ENCODE peak calls at places on chromosome 21, in six cellular contexts. One of them, this sample, is unnamed.

GRCh38 chr21:34613679-34614442 is 1.1 kb downstream of the RCAN1 start:
- DNase-seq in H1: no peak
- DNase-seq in IMR-90: peak
- DNase-seq in neuronal stem cell: no peak
- DNase-seq in H9: no peak
- DNase-seq in trophoblast cell: no peak
- DNase-seq in this sample: peak

GRCh38 chr21:33761104-33762036 is 119.1 kb downstream of the ITSN1 start:
- DNase-seq in H1: no peak
- DNase-seq in IMR-90: peak
- DNase-seq in neuronal stem cell: no peak
- DNase-seq in H9: no peak
- DNase-seq in trophoblast cell: peak
- DNase-seq in this sample: peak

GRCh38 chr21:36437745-36438128 is 42.2 kb downstream of the CLDN14 start:
- DNase-seq in H1: no peak
- DNase-seq in IMR-90: peak
- DNase-seq in neuronal stem cell: no peak
- DNase-seq in H9: no peak
- DNase-seq in trophoblast cell: peak
- DNase-seq in this sample: no peak

GRCh38 chr21:25313891-25314646 is 293.2 kb downstream of the MRPL39 start:
- DNase-seq in H1: no peak
- DNase-seq in IMR-90: peak
- DNase-seq in neuronal stem cell: no peak
- DNase-seq in H9: no peak
- DNase-seq in trophoblast cell: no peak
- DNase-seq in this sample: no peak

GRCh38 chr21:35529141-35529863 is 480.2 kb upstream of the RUNX1 start:
- DNase-seq in H1: no peak
- DNase-seq in IMR-90: peak
- DNase-seq in neuronal stem cell: no peak
- DNase-seq in H9: no peak
- DNase-seq in trophoblast cell: peak
- DNase-seq in this sample: peak

GRCh38 chr21:39220150-39220549 is 36.9 kb upstream of the PSMG1 start:
- DNase-seq in H1: no peak
- DNase-seq in IMR-90: no peak
- DNase-seq in neuronal stem cell: no peak
- DNase-seq in H9: no peak
- DNase-seq in trophoblast cell: no peak
- DNase-seq in this sample: no peak

GRCh38 chr21:42840411-42841155 is 38.8 kb downstream of the WDR4 start:
- DNase-seq in H1: no peak
- DNase-seq in IMR-90: no peak
- DNase-seq in neuronal stem cell: no peak
- DNase-seq in H9: peak
- DNase-seq in trophoblast cell: no peak
- DNase-seq in this sample: no peak

GRCh38 chr21:36909901-36910561 is 56.4 kb downstream of the HLCS start:
- DNase-seq in H1: no peak
- DNase-seq in IMR-90: peak
- DNase-seq in neuronal stem cell: no peak
- DNase-seq in H9: no peak
- DNase-seq in trophoblast cell: peak
- DNase-seq in this sample: peak

GRCh38 chr21:39096754-39097153 is 86.5 kb downstream of the PSMG1 start:
- DNase-seq in H1: peak
- DNase-seq in IMR-90: no peak
- DNase-seq in neuronal stem cell: no peak
- DNase-seq in H9: peak
- DNase-seq in trophoblast cell: no peak
- DNase-seq in this sample: no peak

GRCh38 chr21:46057111-46057709 is 40.7 kb upstream of the COL6A2 start:
- DNase-seq in H1: no peak
- DNase-seq in IMR-90: no peak
- DNase-seq in neuronal stem cell: no peak
- DNase-seq in H9: peak
- DNase-seq in trophoblast cell: no peak
- DNase-seq in this sample: no peak

GRCh38 chr21:46207006-46207919 is 21.3 kb downstream of the LSS start:
- DNase-seq in H1: no peak
- DNase-seq in IMR-90: no peak
- DNase-seq in neuronal stem cell: no peak
- DNase-seq in H9: no peak
- DNase-seq in trophoblast cell: no peak
- DNase-seq in this sample: no peak

GRCh38 chr21:41611966-41612606 is 104.1 kb upstream of the TMPRSS2 start:
- DNase-seq in H1: peak
- DNase-seq in IMR-90: peak
- DNase-seq in neuronal stem cell: no peak
- DNase-seq in H9: peak
- DNase-seq in trophoblast cell: peak
- DNase-seq in this sample: no peak

GRCh38 chr21:37845535-37845934 is 70.7 kb downstream of the KCNJ6 start:
- DNase-seq in H1: no peak
- DNase-seq in IMR-90: no peak
- DNase-seq in neuronal stem cell: no peak
- DNase-seq in H9: no peak
- DNase-seq in trophoblast cell: no peak
- DNase-seq in this sample: no peak

GRCh38 chr21:46126321-46127238 is 28.7 kb downstream of the COL6A2 start:
- DNase-seq in H1: peak
- DNase-seq in IMR-90: no peak
- DNase-seq in neuronal stem cell: no peak
- DNase-seq in H9: peak
- DNase-seq in trophoblast cell: no peak
- DNase-seq in this sample: no peak

GRCh38 chr21:18986197-18986596 is 582.6 kb upstream of the TMPRSS15 start:
- DNase-seq in H1: no peak
- DNase-seq in IMR-90: no peak
- DNase-seq in neuronal stem cell: no peak
- DNase-seq in H9: no peak
- DNase-seq in trophoblast cell: no peak
- DNase-seq in this sample: no peak

GRCh38 chr21:38817371-38818335 is 11.9 kb downstream of the ETS2 start:
- DNase-seq in H1: no peak
- DNase-seq in IMR-90: peak
- DNase-seq in neuronal stem cell: no peak
- DNase-seq in H9: no peak
- DNase-seq in trophoblast cell: peak
- DNase-seq in this sample: peak

GRCh38 chr21:42818328-42818749 is 61.0 kb downstream of the WDR4 start:
- DNase-seq in H1: peak
- DNase-seq in IMR-90: peak
- DNase-seq in neuronal stem cell: no peak
- DNase-seq in H9: peak
- DNase-seq in trophoblast cell: peak
- DNase-seq in this sample: peak

GRCh38 chr21:38769253-38769780 is 36.4 kb upstream of the ETS2 start:
- DNase-seq in H1: no peak
- DNase-seq in IMR-90: peak
- DNase-seq in neuronal stem cell: no peak
- DNase-seq in H9: no peak
- DNase-seq in trophoblast cell: peak
- DNase-seq in this sample: peak

GRCh38 chr21:36511484-36512227 is 31.7 kb upstream of the CLDN14 start:
- DNase-seq in H1: no peak
- DNase-seq in IMR-90: peak
- DNase-seq in neuronal stem cell: no peak
- DNase-seq in H9: no peak
- DNase-seq in trophoblast cell: no peak
- DNase-seq in this sample: no peak

GRCh38 chr21:29177800-29178199 is 47.4 kb downstream of the MAP3K7CL start:
- DNase-seq in H1: no peak
- DNase-seq in IMR-90: no peak
- DNase-seq in neuronal stem cell: no peak
- DNase-seq in H9: no peak
- DNase-seq in trophoblast cell: no peak
- DNase-seq in this sample: no peak

GRCh38 chr21:33856893-33857527 is 58.6 kb downstream of the ATP5PO start:
- DNase-seq in H1: no peak
- DNase-seq in IMR-90: no peak
- DNase-seq in neuronal stem cell: no peak
- DNase-seq in H9: no peak
- DNase-seq in trophoblast cell: no peak
- DNase-seq in this sample: no peak

GRCh38 chr21:46183910-46184624 is at the start of gene SPATC1L:
- DNase-seq in H1: peak
- DNase-seq in IMR-90: peak
- DNase-seq in neuronal stem cell: peak
- DNase-seq in H9: peak
- DNase-seq in trophoblast cell: no peak
- DNase-seq in this sample: peak

GRCh38 chr21:35603471-35603870 is 456.9 kb downstream of the SETD4 start:
- DNase-seq in H1: peak
- DNase-seq in IMR-90: no peak
- DNase-seq in neuronal stem cell: no peak
- DNase-seq in H9: peak
- DNase-seq in trophoblast cell: no peak
- DNase-seq in this sample: no peak

GRCh38 chr21:42149656-42150457 is 69.1 kb upstream of the ABCG1 start:
- DNase-seq in H1: no peak
- DNase-seq in IMR-90: no peak
- DNase-seq in neuronal stem cell: no peak
- DNase-seq in H9: peak
- DNase-seq in trophoblast cell: no peak
- DNase-seq in this sample: no peak

GRCh38 chr21:29125199-29125598 is 5.2 kb upstream of the MAP3K7CL start:
- DNase-seq in H1: no peak
- DNase-seq in IMR-90: no peak
- DNase-seq in neuronal stem cell: no peak
- DNase-seq in H9: no peak
- DNase-seq in trophoblast cell: no peak
- DNase-seq in this sample: no peak

GRCh38 chr21:31543191-31543590 is 116.3 kb upstream of the SOD1 start:
- DNase-seq in H1: no peak
- DNase-seq in IMR-90: peak
- DNase-seq in neuronal stem cell: no peak
- DNase-seq in H9: no peak
- DNase-seq in trophoblast cell: peak
- DNase-seq in this sample: peak

GRCh38 chr21:35102488-35103407 is 53.6 kb upstream of the RUNX1 start:
- DNase-seq in H1: no peak
- DNase-seq in IMR-90: peak
- DNase-seq in neuronal stem cell: no peak
- DNase-seq in H9: no peak
- DNase-seq in trophoblast cell: peak
- DNase-seq in this sample: peak

GRCh38 chr21:45906859-45907258 is 74.7 kb upstream of the COL6A1 start:
- DNase-seq in H1: no peak
- DNase-seq in IMR-90: no peak
- DNase-seq in neuronal stem cell: no peak
- DNase-seq in H9: no peak
- DNase-seq in trophoblast cell: no peak
- DNase-seq in this sample: no peak

GRCh38 chr21:29470397-29470796 is 171.7 kb downstream of the BACH1 start:
- DNase-seq in H1: no peak
- DNase-seq in IMR-90: peak
- DNase-seq in neuronal stem cell: no peak
- DNase-seq in H9: no peak
- DNase-seq in trophoblast cell: no peak
- DNase-seq in this sample: peak

GRCh38 chr21:46219591-46220239 is 8.9 kb downstream of the LSS start:
- DNase-seq in H1: no peak
- DNase-seq in IMR-90: no peak
- DNase-seq in neuronal stem cell: no peak
- DNase-seq in H9: no peak
- DNase-seq in trophoblast cell: no peak
- DNase-seq in this sample: no peak

GRCh38 chr21:26534517-26534916 is 38.6 kb downstream of the CYYR1 start:
- DNase-seq in H1: no peak
- DNase-seq in IMR-90: no peak
- DNase-seq in neuronal stem cell: no peak
- DNase-seq in H9: no peak
- DNase-seq in trophoblast cell: no peak
- DNase-seq in this sample: no peak

GRCh38 chr21:26528882-26529281 is 44.2 kb downstream of the CYYR1 start:
- DNase-seq in H1: no peak
- DNase-seq in IMR-90: no peak
- DNase-seq in neuronal stem cell: no peak
- DNase-seq in H9: no peak
- DNase-seq in trophoblast cell: no peak
- DNase-seq in this sample: no peak

GRCh38 chr21:26529556-26529955 is 43.5 kb downstream of the CYYR1 start:
- DNase-seq in H1: no peak
- DNase-seq in IMR-90: no peak
- DNase-seq in neuronal stem cell: no peak
- DNase-seq in H9: no peak
- DNase-seq in trophoblast cell: no peak
- DNase-seq in this sample: no peak

DNA sequence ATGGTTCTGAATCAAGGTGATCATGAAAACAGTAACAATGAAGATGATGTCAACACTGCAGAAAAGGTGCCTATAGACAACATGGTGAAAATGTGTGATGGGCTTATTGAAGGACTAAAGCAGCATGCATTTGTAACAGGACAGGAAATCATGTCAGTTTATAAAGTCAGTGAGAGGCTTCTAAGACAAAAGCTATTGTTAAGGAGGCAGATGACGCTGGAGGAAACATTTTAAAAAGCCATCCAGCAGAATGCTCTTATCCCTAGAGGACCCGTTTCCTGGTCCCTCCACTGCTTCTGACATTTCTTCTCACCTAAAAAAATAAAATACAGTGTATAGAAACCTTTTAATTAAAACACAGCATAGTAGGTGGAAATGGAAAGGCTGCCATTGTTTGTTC is 40.9 kb downstream of the CYYR1 start:
- DNase-seq in H1: no peak
- DNase-seq in IMR-90: no peak
- DNase-seq in neuronal stem cell: no peak
- DNase-seq in H9: no peak
- DNase-seq in trophoblast cell: no peak
- DNase-seq in this sample: no peak
- H3K14ac ChIP-seq in H1: no peak
- H3K14ac ChIP-seq in IMR-90: no peak
- H3K14ac ChIP-seq in neuronal stem cell: no peak
- H3K14ac ChIP-seq in H9: no peak
- H3K14ac ChIP-seq in trophoblast cell: no peak
- H3K14ac ChIP-seq in this sample: no peak

GRCh38 chr21:32705901-32706300 is 21.9 kb downstream of the SYNJ1 start:
- DNase-seq in H1: no peak
- DNase-seq in IMR-90: no peak
- DNase-seq in neuronal stem cell: no peak
- DNase-seq in H9: no peak
- DNase-seq in trophoblast cell: peak
- DNase-seq in this sample: no peak
- H3K14ac ChIP-seq in H1: no peak
- H3K14ac ChIP-seq in IMR-90: no peak
- H3K14ac ChIP-seq in neuronal stem cell: no peak
- H3K14ac ChIP-seq in H9: no peak
- H3K14ac ChIP-seq in trophoblast cell: peak
- H3K14ac ChIP-seq in this sample: no peak

GRCh38 chr21:17083084-17083483 is 429.8 kb upstream of the CXADR start:
- DNase-seq in H1: no peak
- DNase-seq in IMR-90: no peak
- DNase-seq in neuronal stem cell: no peak
- DNase-seq in H9: no peak
- DNase-seq in trophoblast cell: no peak
- DNase-seq in this sample: no peak
- H3K14ac ChIP-seq in H1: no peak
- H3K14ac ChIP-seq in IMR-90: no peak
- H3K14ac ChIP-seq in neuronal stem cell: no peak
- H3K14ac ChIP-seq in H9: no peak
- H3K14ac ChIP-seq in trophoblast cell: no peak
- H3K14ac ChIP-seq in this sample: no peak

GRCh38 chr21:44753357-44753756 is 42.0 kb upstream of the TSPEAR start:
- DNase-seq in H1: no peak
- DNase-seq in IMR-90: no peak
- DNase-seq in neuronal stem cell: no peak
- DNase-seq in H9: peak
- DNase-seq in trophoblast cell: no peak
- DNase-seq in this sample: no peak
- H3K14ac ChIP-seq in H1: no peak
- H3K14ac ChIP-seq in IMR-90: no peak
- H3K14ac ChIP-seq in neuronal stem cell: no peak
- H3K14ac ChIP-seq in H9: no peak
- H3K14ac ChIP-seq in trophoblast cell: no peak
- H3K14ac ChIP-seq in this sample: no peak